ENCODE peak calls at places on chromosomes 12 and 14, in four cellular contexts. One of them, this sample, is unnamed.

GRCh38 chr12:91189526-91189925 is 6.9 kb upstream of the DCN start:
- DNase-seq in GM12891: no peak
- DNase-seq in GM12878: no peak
- DNase-seq in K562: no peak
- DNase-seq in this sample: no peak

GRCh38 chr12:27861428-27862167 is 81.6 kb upstream of the MANSC4 start:
- DNase-seq in GM12891: no peak
- DNase-seq in GM12878: peak; percentile 67
- DNase-seq in K562: peak; percentile 1
- DNase-seq in this sample: no peak

GRCh38 chr14:71803539-71804260 is 128.5 kb upstream of the RGS6 start:
- DNase-seq in GM12891: no peak
- DNase-seq in GM12878: no peak
- DNase-seq in K562: no peak
- DNase-seq in this sample: no peak

GRCh38 chr14:64979336-64980074 is 7.2 kb upstream of the FNTB start:
- DNase-seq in GM12891: no peak
- DNase-seq in GM12878: no peak
- DNase-seq in K562: no peak
- DNase-seq in this sample: no peak

GRCh38 chr14:100234511-100234910 is 4.4 kb upstream of the YY1 start:
- DNase-seq in GM12891: no peak
- DNase-seq in GM12878: no peak
- DNase-seq in K562: no peak
- DNase-seq in this sample: no peak

GRCh38 chr14:30874999-30875787 is 834 bp downstream of the COCH start:
- DNase-seq in GM12891: no peak
- DNase-seq in GM12878: no peak
- DNase-seq in K562: peak; percentile 34
- DNase-seq in this sample: no peak

GRCh38 chr14:50333010-50333409 is 20.9 kb downstream of the DMAC2L start:
- DNase-seq in GM12891: no peak
- DNase-seq in GM12878: no peak
- DNase-seq in K562: no peak
- DNase-seq in this sample: peak; percentile 47

GRCh38 chr14:104319489-104320241 is 181.3 kb downstream of the KIF26A start:
- DNase-seq in GM12891: peak; percentile 5
- DNase-seq in GM12878: no peak
- DNase-seq in K562: no peak
- DNase-seq in this sample: no peak

GRCh38 chr14:22539831-22540230 is 49.2 kb downstream of the DAD1 start:
- DNase-seq in GM12891: no peak
- DNase-seq in GM12878: no peak
- DNase-seq in K562: no peak
- DNase-seq in this sample: no peak

GRCh38 chr12:47902131-47902639 is 2.6 kb downstream of the VDR start:
- DNase-seq in GM12891: no peak
- DNase-seq in GM12878: no peak
- DNase-seq in K562: no peak
- DNase-seq in this sample: no peak

GRCh38 chr14:72560331-72560730 is 333.6 kb downstream of the DPF3 start:
- DNase-seq in GM12891: no peak
- DNase-seq in GM12878: no peak
- DNase-seq in K562: no peak
- DNase-seq in this sample: no peak

GRCh38 chr12:11321980-11322379 is 11.7 kb upstream of the PRB4 start:
- DNase-seq in GM12891: no peak
- DNase-seq in GM12878: no peak
- DNase-seq in K562: no peak
- DNase-seq in this sample: no peak

GRCh38 chr14:90383731-90384542 is 12.9 kb upstream of the CALM1 start:
- DNase-seq in GM12891: peak; percentile 15
- DNase-seq in GM12878: no peak
- DNase-seq in K562: peak; percentile 46
- DNase-seq in this sample: peak; percentile 6

GRCh38 chr12:65868133-65868705 is 43.9 kb downstream of the HMGA2 start:
- DNase-seq in GM12891: no peak
- DNase-seq in GM12878: no peak
- DNase-seq in K562: no peak
- DNase-seq in this sample: no peak

GRCh38 chr12:52197371-52198231 is 5.8 kb upstream of the KRT80 start:
- DNase-seq in GM12891: no peak
- DNase-seq in GM12878: no peak
- DNase-seq in K562: no peak
- DNase-seq in this sample: peak; percentile 95

GRCh38 chr12:94262228-94263010 is 114.0 kb downstream of the PLXNC1 start:
- DNase-seq in GM12891: peak; percentile 37
- DNase-seq in GM12878: no peak
- DNase-seq in K562: peak; percentile 55
- DNase-seq in this sample: peak; percentile 74

GRCh38 chr14:24332094-24332983 is 2.5 kb downstream of the ADCY4 start:
- DNase-seq in GM12891: peak; percentile 93
- DNase-seq in GM12878: peak; percentile 60
- DNase-seq in K562: peak; percentile 79
- DNase-seq in this sample: peak; percentile 94

GRCh38 chr12:18970603-18971002 is 158.9 kb upstream of the PLEKHA5 start:
- DNase-seq in GM12891: no peak
- DNase-seq in GM12878: no peak
- DNase-seq in K562: peak; percentile 11
- DNase-seq in this sample: no peak

GRCh38 chr12:57549909-57550627 is at the start of gene KIF5A:
- DNase-seq in GM12891: peak; percentile 62
- DNase-seq in GM12878: no peak
- DNase-seq in K562: peak; percentile 86
- DNase-seq in this sample: no peak

GRCh38 chr12:123106640-123107359 is 44.1 kb downstream of the PITPNM2 start:
- DNase-seq in GM12891: no peak
- DNase-seq in GM12878: no peak
- DNase-seq in K562: peak; percentile 70
- DNase-seq in this sample: peak; percentile 78

GRCh38 chr12:43896496-43896895 is 60.6 kb downstream of the TMEM117 start:
- DNase-seq in GM12891: no peak
- DNase-seq in GM12878: no peak
- DNase-seq in K562: no peak
- DNase-seq in this sample: no peak

GRCh38 chr14:92719421-92719820 is 29.0 kb downstream of the LGMN start:
- DNase-seq in GM12891: no peak
- DNase-seq in GM12878: no peak
- DNase-seq in K562: no peak
- DNase-seq in this sample: no peak

GRCh38 chr12:10392394-10392930 is 2.6 kb upstream of the KLRK1 start:
- DNase-seq in GM12891: no peak
- DNase-seq in GM12878: peak; percentile 77
- DNase-seq in K562: peak; percentile 8
- DNase-seq in this sample: peak; percentile 87

GRCh38 chr14:101716956-101717662 is 44.4 kb upstream of the PPP2R5C start:
- DNase-seq in GM12891: no peak
- DNase-seq in GM12878: no peak
- DNase-seq in K562: no peak
- DNase-seq in this sample: no peak

GRCh38 chr14:58755026-58755929 is 117.5 kb downstream of the DACT1 start:
- DNase-seq in GM12891: no peak
- DNase-seq in GM12878: no peak
- DNase-seq in K562: no peak
- DNase-seq in this sample: no peak

GRCh38 chr12:101925352-101925751 is 48.0 kb downstream of the DRAM1 start:
- DNase-seq in GM12891: no peak
- DNase-seq in GM12878: no peak
- DNase-seq in K562: no peak
- DNase-seq in this sample: peak; percentile 75

GRCh38 chr12:120159509-120160237 is 34.8 kb downstream of the GCN1 start:
- DNase-seq in GM12891: no peak
- DNase-seq in GM12878: no peak
- DNase-seq in K562: no peak
- DNase-seq in this sample: no peak

GRCh38 chr14:64400829-64401459 is 12.8 kb downstream of the MTHFD1 start:
- DNase-seq in GM12891: no peak
- DNase-seq in GM12878: no peak
- DNase-seq in K562: no peak
- DNase-seq in this sample: no peak

GRCh38 chr12:116492703-116493324 is 66.4 kb upstream of the MAP1LC3B2 start:
- DNase-seq in GM12891: no peak
- DNase-seq in GM12878: no peak
- DNase-seq in K562: peak; percentile 83
- DNase-seq in this sample: no peak

GRCh38 chr14:27605298-27605697 is 1007.5 kb upstream of the NOVA1 start:
- DNase-seq in GM12891: no peak
- DNase-seq in GM12878: no peak
- DNase-seq in K562: no peak
- DNase-seq in this sample: no peak

GRCh38 chr14:53955671-53956426 is 776 bp downstream of the BMP4 start:
- DNase-seq in GM12891: no peak
- DNase-seq in GM12878: no peak
- DNase-seq in K562: no peak
- DNase-seq in this sample: no peak

GRCh38 chr12:53113307-53113706 is 10.0 kb downstream of the SOAT2 start:
- DNase-seq in GM12891: no peak
- DNase-seq in GM12878: no peak
- DNase-seq in K562: no peak
- DNase-seq in this sample: no peak

GRCh38 chr12:57238854-57239554 is 9.5 kb downstream of the SHMT2 start:
- DNase-seq in GM12891: peak; percentile 95
- DNase-seq in GM12878: no peak
- DNase-seq in K562: peak; percentile 96
- DNase-seq in this sample: peak; percentile 80

DNA sequence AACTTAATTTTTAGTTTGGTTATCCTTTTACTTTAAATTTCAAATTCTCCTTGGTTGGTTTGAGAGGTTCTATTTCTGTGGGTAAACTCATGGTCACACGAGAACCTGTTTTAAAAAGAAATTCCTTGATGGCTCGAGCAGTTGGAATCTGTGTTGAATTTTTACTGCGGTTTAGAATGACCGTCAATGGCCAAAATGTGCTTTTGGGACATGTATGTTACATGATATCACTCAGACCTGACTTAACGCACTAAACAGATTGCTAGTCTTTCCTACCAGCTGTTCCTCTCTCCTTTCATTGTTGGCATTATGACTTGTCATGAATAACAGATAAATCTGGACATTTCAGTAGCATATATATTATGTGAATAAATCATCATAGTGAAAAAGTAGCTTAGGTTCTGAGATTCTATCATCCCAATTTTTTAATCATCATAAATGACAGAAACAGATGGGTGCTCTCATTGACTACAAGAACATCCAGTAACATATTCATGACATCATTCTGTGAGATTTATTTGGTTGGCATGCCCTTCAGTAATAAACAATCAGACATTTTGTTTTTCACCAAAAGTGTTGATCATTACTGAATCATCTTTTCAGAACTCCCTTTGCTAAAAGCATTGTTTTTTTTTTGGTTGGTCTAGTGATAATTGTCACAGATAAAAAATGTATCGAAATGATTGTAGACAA is 57.9 kb upstream of the NAV3 start:
- DNase-seq in GM12891: no peak
- DNase-seq in GM12878: no peak
- DNase-seq in K562: no peak
- DNase-seq in this sample: no peak
- TF ChIP-seq SPI1 in GM12891: no peak
- TF ChIP-seq SPI1 in GM12878: no peak
- TF ChIP-seq SPI1 in K562: no peak
- TF ChIP-seq SPI1 in this sample: no peak

GRCh38 chr12:84166812-84167211 is 745.8 kb downstream of the SLC6A15 start:
- DNase-seq in GM12891: no peak
- DNase-seq in GM12878: no peak
- DNase-seq in K562: no peak
- DNase-seq in this sample: no peak
- TF ChIP-seq SPI1 in GM12891: no peak
- TF ChIP-seq SPI1 in GM12878: no peak
- TF ChIP-seq SPI1 in K562: no peak
- TF ChIP-seq SPI1 in this sample: no peak

GRCh38 chr12:70648831-70649230 is 11.6 kb upstream of the PTPRB start:
- DNase-seq in GM12891: no peak
- DNase-seq in GM12878: no peak
- DNase-seq in K562: no peak
- DNase-seq in this sample: no peak
- TF ChIP-seq SPI1 in GM12891: no peak
- TF ChIP-seq SPI1 in GM12878: no peak
- TF ChIP-seq SPI1 in K562: no peak
- TF ChIP-seq SPI1 in this sample: no peak

DNA sequence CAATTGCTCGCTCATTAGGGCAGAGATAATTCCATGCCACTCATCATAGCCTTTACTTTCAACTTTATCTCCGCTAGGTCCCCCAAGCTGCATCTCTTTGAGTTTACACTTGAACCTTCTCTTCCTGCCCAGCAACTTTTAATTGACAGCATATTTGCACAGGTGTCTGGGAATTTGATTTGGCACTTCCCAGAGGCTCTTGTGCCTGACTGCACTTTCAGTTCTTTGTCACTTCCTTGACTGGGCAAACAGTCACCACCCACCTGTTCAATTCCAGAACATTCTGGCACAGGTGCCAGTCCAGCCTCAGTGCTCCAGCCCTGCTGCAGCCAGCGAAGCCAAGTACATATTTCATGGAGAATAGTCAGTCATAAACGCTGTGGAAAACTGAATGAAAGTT is 110.1 kb upstream of the LRIG3 start:
- DNase-seq in GM12891: no peak
- DNase-seq in GM12878: no peak
- DNase-seq in K562: no peak
- DNase-seq in this sample: no peak
- TF ChIP-seq SPI1 in GM12891: no peak
- TF ChIP-seq SPI1 in GM12878: no peak
- TF ChIP-seq SPI1 in K562: no peak
- TF ChIP-seq SPI1 in this sample: no peak

GRCh38 chr12:106359620-106360399 is 2.3 kb downstream of the POLR3B start:
- DNase-seq in GM12891: no peak
- DNase-seq in GM12878: no peak
- DNase-seq in K562: peak; percentile 15
- DNase-seq in this sample: no peak

GRCh38 chr12:106360400-106360994 is 2.9 kb downstream of the POLR3B start:
- DNase-seq in GM12891: no peak
- DNase-seq in GM12878: no peak
- DNase-seq in K562: no peak
- DNase-seq in this sample: no peak

GRCh38 chr12:106362971-106363370 is 5.4 kb downstream of the POLR3B start:
- DNase-seq in GM12891: no peak
- DNase-seq in GM12878: no peak
- DNase-seq in K562: no peak
- DNase-seq in this sample: no peak

GRCh38 chr12:106369624-106370346 is 12.2 kb downstream of the POLR3B start:
- DNase-seq in GM12891: no peak
- DNase-seq in GM12878: no peak
- DNase-seq in K562: no peak
- DNase-seq in this sample: no peak

GRCh38 chr12:106364261-106364660 is 6.7 kb downstream of the POLR3B start:
- DNase-seq in GM12891: no peak
- DNase-seq in GM12878: no peak
- DNase-seq in K562: no peak
- DNase-seq in this sample: no peak
- TF ChIP-seq SPI1 in GM12891: no peak
- TF ChIP-seq SPI1 in GM12878: no peak
- TF ChIP-seq SPI1 in K562: no peak
- TF ChIP-seq SPI1 in this sample: no peak

GRCh38 chr12:59651230-59651920 is 55.5 kb downstream of the SLC16A7 start:
- DNase-seq in GM12891: no peak
- DNase-seq in GM12878: no peak
- DNase-seq in K562: no peak
- DNase-seq in this sample: no peak
- TF ChIP-seq SPI1 in GM12891: no peak
- TF ChIP-seq SPI1 in GM12878: no peak
- TF ChIP-seq SPI1 in K562: no peak
- TF ChIP-seq SPI1 in this sample: no peak